ENCODE peak calls at places on chromosomes 16 and 17, in ten cellular contexts. A is BE2C; I is GM23248; U is IMR-90; C is neural progenitor cell; M is mesenchymal stem cell; E is uterus; Y is endothelial cell of umbilical vein; F is CD8-positive, alpha-beta T cell; D is psoas muscle. K is an unnamed sample.
A peak's percentile ranks its signal among the peaks of the same experiment; 100 is the strongest.

GRCh38 chr17:6872941-6873340 is 41.4 kb upstream of the TEKT1 start:
- DNase-seq in Y (no peak), U (no peak), E (no peak), C (no peak), I (no peak), M (no peak), A (no peak), D (no peak), F (no peak), K (no peak)

GRCh38 chr16:87203060-87203656 is 114.0 kb downstream of the C16orf95 start:
- DNase-seq in U (peak; percentile 77), M (peak; percentile 88), A (peak; percentile 75), E (peak; percentile 25), C (peak; percentile 90), D (peak; percentile 49), F (peak; percentile 16), I (peak; percentile 80), Y (peak; percentile 77), K (peak; percentile 47)

GRCh38 chr17:77163001-77163400 is 22.2 kb downstream of the SEC14L1 start:
- DNase-seq in M (no peak), A (no peak), U (peak; percentile 19), E (no peak), D (no peak), I (no peak), F (no peak), C (no peak), Y (peak; percentile 50), K (no peak)

GRCh38 chr17:75335315-75335714 is 46.1 kb upstream of the SLC25A19 start:
- DNase-seq in F (no peak), Y (no peak), A (peak; percentile 43), E (no peak), M (no peak), U (no peak), I (no peak), D (no peak), C (no peak), K (no peak)

GRCh38 chr17:36188891-36189306 is 7.7 kb downstream of the CCL3L1 start:
- DNase-seq in A (no peak), C (no peak), F (peak; percentile 49), M (peak; percentile 52), I (no peak), U (no peak), D (no peak), Y (no peak), E (no peak), K (no peak)

GRCh38 chr16:79264237-79265104 is 336.1 kb downstream of the MAF start:
- DNase-seq in M (no peak), D (no peak), A (no peak), F (no peak), C (no peak), Y (no peak), I (no peak), U (no peak), E (no peak), K (no peak)

GRCh38 chr16:26598061-26598460 is 468.7 kb upstream of the C16orf82 start:
- DNase-seq in A (no peak), F (peak; percentile 33), M (no peak), U (no peak), D (no peak), Y (no peak), E (no peak), C (no peak), I (no peak), K (no peak)

GRCh38 chr16:66291833-66292232 is 74.7 kb upstream of the CDH5 start:
- DNase-seq in E (no peak), M (no peak), U (no peak), D (no peak), I (peak; percentile 43), F (no peak), A (no peak), Y (no peak), C (no peak), K (no peak)

GRCh38 chr17:3040882-3041281 is 22.5 kb downstream of the OR1D5 start:
- DNase-seq in E (no peak), I (no peak), A (no peak), M (no peak), Y (no peak), F (no peak), C (no peak), D (no peak), U (no peak), K (peak; percentile 13)

GRCh38 chr16:1287982-1288670 is 21.3 kb upstream of the UBE2I start:
- DNase-seq in D (no peak), C (no peak), Y (no peak), I (peak; percentile 64), E (no peak), U (peak; percentile 5), F (no peak), M (no peak), A (no peak), K (no peak)

GRCh38 chr16:66357523-66357928 is 9.0 kb upstream of the CDH5 start:
- DNase-seq in U (peak; percentile 83), C (peak; percentile 75), I (peak; percentile 87), F (peak; percentile 11), E (peak; percentile 31), A (peak; percentile 59), Y (peak; percentile 93), D (no peak), M (peak; percentile 84), K (peak; percentile 56)

GRCh38 chr16:27402964-27403600 is 1.1 kb downstream of the IL21R start:
- DNase-seq in I (no peak), E (no peak), M (no peak), C (no peak), D (no peak), F (peak; percentile 49), A (no peak), Y (no peak), U (no peak), K (no peak)

GRCh38 chr16:85910073-85910853 is 11.3 kb downstream of the IRF8 start:
- DNase-seq in I (no peak), U (no peak), D (no peak), F (no peak), M (no peak), A (no peak), E (no peak), C (no peak), Y (no peak), K (no peak)

GRCh38 chr16:17605784-17606183 is 135.0 kb upstream of the XYLT1 start:
- DNase-seq in A (no peak), M (no peak), E (no peak), I (no peak), F (no peak), C (no peak), D (no peak), Y (no peak), U (no peak), K (no peak)

GRCh38 chr16:17606460-17606859 is 135.7 kb upstream of the XYLT1 start:
- DNase-seq in E (no peak), F (no peak), A (no peak), D (no peak), I (peak; percentile 10), M (no peak), Y (no peak), C (no peak), U (no peak), K (no peak)

GRCh38 chr16:17607624-17608023 is 136.9 kb upstream of the XYLT1 start:
- DNase-seq in M (no peak), I (no peak), A (peak; percentile 63), Y (no peak), C (no peak), U (no peak), D (no peak), F (no peak), E (no peak), K (no peak)

GRCh38 chr16:17603614-17604013 is 132.9 kb upstream of the XYLT1 start:
- DNase-seq in Y (no peak), A (no peak), M (no peak), U (no peak), E (no peak), D (no peak), C (no peak), I (no peak), F (no peak), K (no peak)

GRCh38 chr16:17607075-17607509 is 136.3 kb upstream of the XYLT1 start:
- DNase-seq in I (no peak), U (no peak), C (no peak), Y (no peak), F (no peak), D (no peak), A (no peak), E (no peak), M (no peak), K (no peak)
- H3K4me1 ChIP-seq in I (no peaks in the 10 kb centered on the region), U (no peaks in the 10 kb centered on the region), C (no peaks in the 10 kb centered on the region), Y (no peaks in the 10 kb centered on the region), F (peaks cover 14% of the 10 kb centered on the region), D (no peaks in the 10 kb centered on the region), A (no peaks in the 10 kb centered on the region), E (no peaks in the 10 kb centered on the region), M (no peaks in the 10 kb centered on the region), K (no peaks in the 10 kb centered on the region)

DNA sequence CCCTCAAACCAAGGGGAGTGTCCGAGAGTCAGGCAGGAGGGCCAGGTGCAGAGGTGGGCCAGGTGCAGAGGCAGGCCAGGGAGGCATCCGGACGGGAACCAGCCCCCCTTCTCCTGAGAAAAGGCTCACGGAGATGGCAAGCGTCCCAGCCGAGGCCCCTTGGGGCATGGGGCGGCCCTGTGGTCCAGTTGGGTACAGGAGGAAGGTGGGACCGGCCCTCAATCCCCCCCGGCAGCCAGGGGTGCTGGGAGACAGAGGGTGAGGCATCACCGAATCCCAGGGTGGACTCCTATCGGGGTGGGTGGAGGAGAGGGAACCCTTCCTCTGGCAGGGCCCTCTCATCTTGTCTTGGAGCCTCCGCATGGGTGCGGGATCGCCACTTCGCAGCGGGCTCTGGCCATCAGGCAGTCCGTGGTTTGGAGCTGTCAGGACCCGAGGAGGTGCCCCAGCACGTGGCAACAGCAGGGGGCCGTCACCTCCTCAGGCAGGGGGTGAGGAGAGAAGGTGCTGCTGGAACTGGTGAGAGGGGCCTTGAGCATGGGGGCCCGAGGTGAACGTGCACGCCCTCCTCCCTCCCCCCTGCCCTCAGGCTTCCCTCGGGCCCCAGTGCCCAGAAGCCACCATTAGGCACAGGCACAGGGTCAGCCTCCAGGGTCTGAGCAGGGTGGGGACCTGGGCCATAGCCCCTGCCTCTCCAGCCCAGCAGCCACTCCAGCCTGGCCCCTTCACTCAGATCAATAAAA is 38.7 kb upstream of the SLC38A10 start:
- DNase-seq in U (no peak), C (no peak), M (no peak), E (no peak), I (no peak), D (no peak), F (no peak), A (peak; percentile 13), Y (no peak), K (no peak)
- H3K4me1 ChIP-seq in U (peaks cover 14% of the 10 kb centered on the region), C (peaks cover 38% of the 10 kb centered on the region), M (peaks cover 52% of the 10 kb centered on the region), E (peaks cover 23% of the 10 kb centered on the region), I (peaks cover 12% of the 10 kb centered on the region), D (peaks cover 50% of the 10 kb centered on the region), F (no peaks in the 10 kb centered on the region), A (peaks cover 60% of the 10 kb centered on the region), Y (peaks cover 9% of the 10 kb centered on the region), K (peaks cover 21% of the 10 kb centered on the region)

GRCh38 chr17:4538236-4539002 is 16.8 kb downstream of the MYBBP1A start:
- DNase-seq in M (no peak), A (no peak), I (no peak), E (no peak), U (no peak), F (no peak), C (no peak), Y (no peak), D (peak; percentile 16), K (no peak)
- H3K4me1 ChIP-seq in M (peaks cover 26% of the 10 kb centered on the region), A (peaks cover 3% of the 10 kb centered on the region), I (no peaks in the 10 kb centered on the region), E (peaks cover 13% of the 10 kb centered on the region), U (peaks cover 3% of the 10 kb centered on the region), F (peaks cover 3% of the 10 kb centered on the region), C (peaks cover 22% of the 10 kb centered on the region), Y (peaks cover 58% of the 10 kb centered on the region), D (peaks cover 21% of the 10 kb centered on the region), K (no peaks in the 10 kb centered on the region)

DNA sequence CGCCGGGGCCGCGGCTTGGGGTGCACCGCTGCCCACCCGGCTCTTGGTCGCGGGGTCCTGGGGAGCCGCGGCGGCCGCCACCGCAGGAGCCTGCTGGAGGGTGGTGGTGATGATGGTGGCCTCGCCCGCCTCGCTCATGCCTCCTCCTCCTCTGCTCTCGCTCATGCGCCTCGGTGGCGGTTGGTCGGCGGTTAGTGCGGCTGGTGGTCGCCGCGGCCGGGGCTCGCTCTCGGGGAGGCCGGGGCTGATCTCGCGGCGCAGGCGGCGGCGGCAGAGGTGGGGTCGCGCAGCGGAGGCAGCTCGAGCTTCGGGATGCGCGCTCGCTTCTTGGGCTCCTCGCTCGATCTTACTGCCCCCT is 41.6 kb downstream of the AHSP start:
- DNase-seq in D (no peak), Y (no peak), A (no peak), I (no peak), U (no peak), M (no peak), C (peak; percentile 34), F (no peak), E (no peak), K (no peak)
- H3K4me1 ChIP-seq in D (no peaks in the 10 kb centered on the region), Y (no peaks in the 10 kb centered on the region), A (no peaks in the 10 kb centered on the region), I (no peaks in the 10 kb centered on the region), U (no peaks in the 10 kb centered on the region), M (peaks cover 2% of the 10 kb centered on the region), C (no peaks in the 10 kb centered on the region), F (peaks cover 7% of the 10 kb centered on the region), E (peaks cover 11% of the 10 kb centered on the region), K (no peaks in the 10 kb centered on the region)

K was measured in lung.